ENCODE peak calls at places on chromosomes 6 and 20, in nine cellular contexts. E is GM20000, S is cardiac muscle cell, Y is RWPE1, L is pancreas, N is progenitor cell of endocrine pancreas, K is endothelial cell, G is breast epithelium, T is AG04450. C is an unnamed sample.

GRCh38 chr6:105951322-105951721 is 134.8 kb upstream of the PRDM1 start:
- DNase-seq in E (no peak), S (no peak), Y (no peak), L (no peak), N (no peak), K (no peak), G (no peak), T (no peak), C (no peak)

GRCh38 chr20:17228624-17229061 is 1.8 kb downstream of the PCSK2 start:
- DNase-seq in E (no peak), S (no peak), Y (no peak), L (no peak), N (peak), K (peak), G (no peak), T (no peak), C (no peak)

GRCh38 chr20:16393836-16394235 is 179.4 kb downstream of the KIF16B start:
- DNase-seq in E (no peak), S (no peak), Y (no peak), L (no peak), N (no peak), K (no peak), G (no peak), T (no peak), C (no peak)

GRCh38 chr6:33851959-33852358 is 48.2 kb upstream of the MLN start:
- DNase-seq in E (no peak), S (peak), Y (no peak), L (no peak), N (peak), K (peak), G (no peak), T (no peak), C (no peak)

GRCh38 chr6:43856005-43856765 is 86.2 kb downstream of the VEGFA start:
- DNase-seq in E (no peak), S (peak), Y (no peak), L (peak), N (peak), K (peak), G (peak), T (no peak), C (peak)

GRCh38 chr6:166417285-166417691 is 34.5 kb upstream of the MPC1 start:
- DNase-seq in E (no peak), S (no peak), Y (no peak), L (no peak), N (no peak), K (no peak), G (no peak), T (no peak), C (peak)

GRCh38 chr6:16706029-16706428 is 55.2 kb downstream of the ATXN1 start:
- DNase-seq in E (no peak), S (no peak), Y (no peak), L (no peak), N (no peak), K (no peak), G (no peak), T (no peak), C (no peak)

GRCh38 chr6:110033101-110033500 is 55.0 kb downstream of the GPR6 start:
- DNase-seq in E (no peak), S (no peak), Y (no peak), L (no peak), N (no peak), K (no peak), G (no peak), T (no peak), C (no peak)

GRCh38 chr6:73579389-73579788 is 58.6 kb upstream of the EEF1A1 start:
- DNase-seq in E (no peak), S (no peak), Y (no peak), L (peak), N (no peak), K (no peak), G (no peak), T (no peak), C (no peak)

GRCh38 chr6:52126231-52126630 is 38.8 kb upstream of the PKHD1 start:
- DNase-seq in E (no peak), S (no peak), Y (no peak), L (no peak), N (no peak), K (no peak), G (no peak), T (no peak), C (no peak)

GRCh38 chr6:72649032-72649984 is 27.4 kb downstream of the KCNQ5 start:
- DNase-seq in E (no peak), S (peak), Y (peak), L (no peak), N (no peak), K (no peak), G (no peak), T (peak), C (no peak)

GRCh38 chr6:130282234-130282995 is 59.7 kb upstream of the SAMD3 start:
- DNase-seq in E (peak), S (peak), Y (peak), L (no peak), N (no peak), K (no peak), G (no peak), T (peak), C (no peak)

GRCh38 chr6:149094934-149095341 is 222.6 kb upstream of the TAB2 start:
- DNase-seq in E (no peak), S (peak), Y (no peak), L (no peak), N (no peak), K (no peak), G (no peak), T (no peak), C (no peak)

GRCh38 chr6:112579601-112580000 is 232.5 kb downstream of the RFPL4B start:
- DNase-seq in E (no peak), S (no peak), Y (no peak), L (no peak), N (no peak), K (no peak), G (no peak), T (no peak), C (no peak)

GRCh38 chr6:88804701-88805100 is 158.7 kb downstream of the RNGTT start:
- DNase-seq in E (no peak), S (no peak), Y (no peak), L (no peak), N (no peak), K (no peak), G (no peak), T (no peak), C (no peak)

GRCh38 chr6:84967965-84968364 is 203.6 kb upstream of the TBX18 start:
- DNase-seq in E (no peak), S (no peak), Y (no peak), L (no peak), N (no peak), K (no peak), G (no peak), T (no peak), C (no peak)

GRCh38 chr6:3259491-3259958 is 778 bp downstream of the PSMG4 start:
- DNase-seq in E (peak), S (peak), Y (peak), L (peak), N (no peak), K (peak), G (no peak), T (no peak), C (peak)

GRCh38 chr6:91566467-91566866 is 979.6 kb upstream of the MAP3K7 start:
- DNase-seq in E (no peak), S (no peak), Y (no peak), L (no peak), N (no peak), K (no peak), G (no peak), T (no peak), C (no peak)

GRCh38 chr20:44738779-44739477 is 6.7 kb upstream of the KCNK15 start:
- DNase-seq in E (peak), S (peak), Y (peak), L (peak), N (no peak), K (peak), G (peak), T (no peak), C (peak)

GRCh38 chr20:47760686-47761477 is 24.4 kb downstream of the SULF2 start:
- DNase-seq in E (no peak), S (no peak), Y (no peak), L (no peak), N (no peak), K (no peak), G (no peak), T (no peak), C (no peak)

GRCh38 chr6:41278699-41279405 is 7.6 kb downstream of the TREM1 start:
- DNase-seq in E (peak), S (peak), Y (peak), L (peak), N (no peak), K (peak), G (no peak), T (no peak), C (no peak)

GRCh38 chr6:137571854-137572253 is 77.7 kb upstream of the OLIG3 start:
- DNase-seq in E (peak), S (peak), Y (peak), L (no peak), N (no peak), K (peak), G (no peak), T (no peak), C (peak)

GRCh38 chr6:36131517-36132220 is 1.4 kb downstream of the MAPK13 start:
- DNase-seq in E (peak), S (peak), Y (peak), L (peak), N (no peak), K (no peak), G (no peak), T (peak), C (peak)

GRCh38 chr20:50073500-50073899 is 39.5 kb downstream of the UBE2V1 start:
- DNase-seq in E (no peak), S (no peak), Y (no peak), L (no peak), N (no peak), K (no peak), G (no peak), T (no peak), C (no peak)

GRCh38 chr6:114287461-114287860 is 55.4 kb downstream of the HS3ST5 start:
- DNase-seq in E (no peak), S (no peak), Y (no peak), L (no peak), N (no peak), K (no peak), G (no peak), T (no peak), C (no peak)

GRCh38 chr6:148055410-148055809 is 287.2 kb upstream of the SASH1 start:
- DNase-seq in E (no peak), S (no peak), Y (no peak), L (no peak), N (no peak), K (no peak), G (no peak), T (no peak), C (no peak)

GRCh38 chr6:16398587-16398986 is 160.2 kb downstream of the GMPR start:
- DNase-seq in E (no peak), S (peak), Y (no peak), L (no peak), N (no peak), K (no peak), G (no peak), T (peak), C (no peak)

GRCh38 chr20:31595654-31596411 is 9.3 kb upstream of the ID1 start:
- DNase-seq in E (no peak), S (peak), Y (peak), L (no peak), N (no peak), K (no peak), G (no peak), T (peak), C (peak)

GRCh38 chr20:9294081-9294480 is 220.3 kb upstream of the LAMP5 start:
- DNase-seq in E (no peak), S (peak), Y (peak), L (no peak), N (no peak), K (no peak), G (no peak), T (peak), C (no peak)

GRCh38 chr6:5813625-5814027 is 193.1 kb downstream of the NRN1 start:
- DNase-seq in E (no peak), S (no peak), Y (no peak), L (no peak), N (no peak), K (no peak), G (no peak), T (no peak), C (no peak)

GRCh38 chr6:127855542-127856159 is 45.2 kb downstream of the THEMIS start:
- DNase-seq in E (no peak), S (peak), Y (peak), L (no peak), N (no peak), K (peak), G (no peak), T (no peak), C (no peak)

DNA sequence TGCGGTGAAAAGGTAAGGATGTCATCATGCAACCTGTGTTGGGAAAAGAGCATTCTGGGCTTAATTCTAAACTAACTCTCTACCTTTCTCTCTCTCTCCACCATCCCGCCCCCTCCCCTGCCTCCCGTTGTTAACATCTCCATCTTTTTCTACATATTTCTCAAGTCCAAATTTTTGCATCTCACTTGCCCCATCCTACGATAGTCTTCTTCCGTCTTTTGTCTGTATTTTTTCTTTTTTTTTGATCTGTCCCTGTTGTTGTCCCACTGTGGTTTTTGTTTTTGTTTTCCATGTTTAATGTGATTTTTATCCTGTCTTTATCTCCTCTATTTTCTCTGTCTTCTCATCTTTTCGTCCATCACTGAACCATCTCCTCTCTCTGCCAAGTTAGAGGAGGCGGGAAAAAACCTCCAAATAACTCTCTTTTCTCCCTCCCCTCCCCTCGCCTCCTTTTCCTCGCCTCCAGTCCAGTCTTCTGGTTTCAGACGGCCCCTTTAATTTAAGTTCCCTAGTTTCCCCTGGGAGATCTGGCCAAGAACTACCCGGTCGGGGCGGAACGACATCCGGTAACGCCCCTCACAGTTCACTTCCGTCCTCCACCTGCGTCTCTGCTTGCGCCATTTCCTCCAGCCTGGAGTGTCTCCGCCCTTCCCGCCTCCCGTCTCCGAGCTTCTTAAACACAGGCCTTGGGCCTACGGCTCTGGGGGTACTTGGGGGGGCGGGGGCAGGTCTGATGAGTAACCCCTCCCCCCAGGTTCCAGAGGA is at the start of gene NFKBIL1:
- DNase-seq in E (peak), S (peak), Y (peak), L (peak), N (peak), K (peak), G (peak), T (peak), C (peak)
- TF ChIP-seq CTCF in E (no peak), S (no peak), Y (peak), L (no peak), N (no peak), K (no peak), G (no peak), T (no peak), C (peak)

GRCh38 chr6:25893778-25894177 is 19.7 kb upstream of the SLC17A3 start:
- DNase-seq in E (no peak), S (no peak), Y (no peak), L (no peak), N (no peak), K (no peak), G (no peak), T (no peak), C (no peak)

GRCh38 chr6:25892877-25893276 is 18.8 kb upstream of the SLC17A3 start:
- DNase-seq in E (no peak), S (no peak), Y (no peak), L (no peak), N (no peak), K (no peak), G (no peak), T (no peak), C (no peak)

GRCh38 chr6:25886066-25886465 is 12.0 kb upstream of the SLC17A3 start:
- DNase-seq in E (no peak), S (no peak), Y (no peak), L (no peak), N (no peak), K (no peak), G (no peak), T (no peak), C (no peak)

GRCh38 chr6:25895773-25896172 is 21.7 kb upstream of the SLC17A3 start:
- DNase-seq in E (no peak), S (no peak), Y (no peak), L (no peak), N (no peak), K (no peak), G (no peak), T (no peak), C (no peak)

DNA sequence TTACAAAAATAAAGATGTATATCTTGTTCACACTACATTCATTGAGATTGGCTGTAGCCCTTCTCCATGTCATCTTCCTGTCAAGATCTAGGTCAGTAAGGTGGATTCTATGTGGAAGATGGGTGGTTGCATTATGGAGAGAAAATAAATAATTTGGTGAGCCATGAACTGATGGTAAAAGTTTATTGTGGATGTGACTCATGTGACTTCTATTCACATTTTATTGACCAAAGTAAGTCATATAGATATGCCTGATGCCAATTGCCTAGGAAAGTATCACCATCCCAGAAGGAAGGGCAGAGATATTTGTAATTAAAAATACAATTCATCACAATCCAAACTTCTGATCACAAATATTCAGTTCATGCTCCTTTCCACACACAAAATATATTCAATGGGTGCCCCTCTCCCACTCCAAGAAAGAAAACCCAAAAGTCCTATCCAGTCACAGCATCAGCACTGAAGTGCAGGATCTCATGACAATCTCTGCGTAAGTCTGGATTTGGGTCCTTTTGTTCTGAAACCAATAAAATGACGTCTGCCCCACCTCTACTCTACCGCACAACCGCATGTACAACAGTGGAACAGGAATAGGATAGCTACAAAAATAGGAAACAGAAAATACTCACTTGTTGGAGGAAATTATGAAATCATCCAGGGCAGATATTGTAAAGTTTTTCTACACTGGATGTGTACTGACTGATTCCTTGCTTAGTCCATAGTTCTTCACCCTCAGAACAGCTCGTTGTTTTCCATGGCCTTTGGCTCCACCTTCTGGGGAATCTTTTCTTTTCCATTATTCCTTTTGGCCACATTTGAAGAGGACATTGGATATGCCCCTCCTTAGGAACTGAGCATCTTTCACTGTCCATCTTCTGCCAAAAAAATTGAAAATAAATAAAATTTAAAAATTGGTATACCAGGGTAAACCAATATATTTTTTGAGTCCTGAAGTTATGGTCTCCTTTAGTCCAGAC is 16.1 kb upstream of the SLC17A3 start:
- DNase-seq in E (no peak), S (peak), Y (peak), L (no peak), N (peak), K (peak), G (no peak), T (no peak), C (no peak)
- TF ChIP-seq CTCF in E (peak), S (peak), Y (peak), L (peak), N (peak), K (peak), G (no peak), T (peak), C (peak)

DNA sequence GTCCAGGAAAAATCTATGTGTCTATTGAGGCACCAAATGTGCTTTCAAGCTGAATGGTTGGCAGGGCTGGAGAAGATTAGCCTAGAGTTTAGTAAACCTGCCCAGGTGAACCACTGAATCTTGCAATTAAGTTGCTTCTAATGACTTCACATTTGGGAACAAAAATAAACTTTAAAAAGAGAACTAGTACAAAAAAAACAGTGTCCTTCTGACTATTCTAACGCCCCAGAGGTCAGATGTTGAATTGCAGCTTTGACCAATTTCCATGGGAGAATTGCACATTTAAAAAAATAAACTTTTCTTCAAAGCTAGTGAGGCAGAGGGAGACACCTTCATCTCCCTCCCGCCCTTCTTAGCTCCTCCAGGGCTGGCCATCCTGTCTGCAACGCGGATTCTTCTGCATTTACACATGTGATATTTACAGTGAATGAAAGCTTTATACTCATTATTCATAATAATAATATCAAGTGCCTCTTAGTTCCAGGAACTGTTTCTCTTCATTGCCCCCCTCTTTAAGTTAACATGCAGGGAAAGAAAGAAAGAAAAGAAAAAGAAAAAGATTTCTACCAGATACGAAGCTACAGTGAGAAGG is 270.2 kb downstream of the SMOC2 start:
- DNase-seq in E (no peak), S (peak), Y (peak), L (no peak), N (no peak), K (no peak), G (no peak), T (no peak), C (no peak)
- TF ChIP-seq CTCF in E (no peak), S (peak), Y (peak), L (peak), N (peak), K (peak), G (peak), T (no peak), C (peak)

DNA sequence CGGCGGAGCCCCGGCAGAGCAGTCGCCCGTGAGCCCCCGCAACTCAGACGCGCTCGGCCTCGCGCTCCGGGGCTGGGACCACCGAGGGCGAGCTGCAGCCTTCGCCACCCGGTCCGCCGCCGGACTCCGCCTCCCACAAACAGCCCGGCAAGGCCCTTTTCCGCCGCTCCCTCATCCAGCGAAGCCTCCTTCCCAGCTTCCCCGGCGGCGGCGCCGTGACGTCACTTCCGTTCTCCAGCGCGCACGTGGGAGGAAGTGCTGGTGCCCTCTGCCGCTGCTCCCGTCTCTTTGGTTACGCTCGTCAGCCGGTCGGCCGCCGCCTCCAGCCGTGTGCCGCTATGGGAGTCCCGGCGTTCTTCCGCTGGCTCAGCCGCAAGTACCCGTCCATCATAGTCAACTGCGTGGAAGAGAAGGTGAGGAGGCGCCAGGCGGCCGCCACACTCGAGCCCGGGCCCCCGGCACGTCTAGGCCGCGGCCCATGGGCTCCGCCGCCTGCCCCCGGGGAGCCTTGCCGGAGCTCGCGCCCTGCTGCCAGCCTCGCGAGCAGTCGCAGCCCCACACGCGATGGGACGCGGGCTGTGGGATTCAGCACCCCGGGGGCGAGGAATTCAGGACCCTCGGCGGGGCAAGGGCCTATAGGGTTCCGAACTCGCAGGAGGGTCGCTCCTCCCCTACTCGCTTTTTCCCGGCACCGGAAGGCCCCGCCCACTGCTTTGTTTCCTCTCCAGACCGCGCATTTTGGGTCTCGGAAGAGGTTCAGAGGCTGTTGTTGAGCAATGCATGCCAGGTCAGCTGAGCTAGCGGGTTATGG is at the start of gene XRN2:
- DNase-seq in E (peak), S (peak), Y (peak), L (peak), N (peak), K (peak), G (peak), T (peak), C (peak)
- TF ChIP-seq CTCF in E (no peak), S (no peak), Y (no peak), L (no peak), N (peak), K (no peak), G (no peak), T (no peak), C (no peak)